ENCODE peak calls at places on chromosomes 1 and 21, in seven cellular contexts. One of them, this sample, is unnamed.

GRCh38 chr21:14366998-14367397 is 15.9 kb downstream of the HSPA13 start:
- DNase-seq in epithelial cell of esophagus: no peak
- DNase-seq in ovary: no peak
- DNase-seq in endothelial cell: no peak
- DNase-seq in adrenal gland: no peak
- DNase-seq in gastrocnemius medialis: no peak
- DNase-seq in breast epithelium: no peak
- DNase-seq in this sample: no peak

GRCh38 chr1:61579815-61580214 is 145.1 kb downstream of the TM2D1 start:
- DNase-seq in adrenal gland: no peak
- DNase-seq in epithelial cell of esophagus: no peak
- DNase-seq in ovary: no peak
- DNase-seq in gastrocnemius medialis: no peak
- DNase-seq in breast epithelium: no peak
- DNase-seq in endothelial cell: no peak
- DNase-seq in this sample: no peak

GRCh38 chr1:54114001-54114400 is 38.8 kb downstream of the CDCP2 start:
- DNase-seq in gastrocnemius medialis: no peak
- DNase-seq in epithelial cell of esophagus: no peak
- DNase-seq in ovary: no peak
- DNase-seq in adrenal gland: no peak
- DNase-seq in endothelial cell: no peak
- DNase-seq in breast epithelium: no peak
- DNase-seq in this sample: no peak

GRCh38 chr1:43999455-43999854 is 8.1 kb downstream of the CCDC24 start:
- DNase-seq in breast epithelium: no peak
- DNase-seq in ovary: no peak
- DNase-seq in endothelial cell: no peak
- DNase-seq in gastrocnemius medialis: no peak
- DNase-seq in adrenal gland: no peak
- DNase-seq in epithelial cell of esophagus: no peak
- DNase-seq in this sample: no peak

GRCh38 chr1:28246427-28246832 is 10.5 kb downstream of the ATP5IF1 start:
- DNase-seq in adrenal gland: no peak
- DNase-seq in breast epithelium: no peak
- DNase-seq in gastrocnemius medialis: no peak
- DNase-seq in endothelial cell: no peak
- DNase-seq in epithelial cell of esophagus: peak
- DNase-seq in ovary: no peak
- DNase-seq in this sample: no peak

GRCh38 chr1:173421266-173421665 is 55.9 kb upstream of the PRDX6 start:
- DNase-seq in endothelial cell: no peak
- DNase-seq in breast epithelium: no peak
- DNase-seq in ovary: no peak
- DNase-seq in gastrocnemius medialis: no peak
- DNase-seq in adrenal gland: no peak
- DNase-seq in epithelial cell of esophagus: no peak
- DNase-seq in this sample: no peak

GRCh38 chr1:232421143-232421796 is 208.7 kb downstream of the SIPA1L2 start:
- DNase-seq in endothelial cell: no peak
- DNase-seq in epithelial cell of esophagus: no peak
- DNase-seq in gastrocnemius medialis: no peak
- DNase-seq in ovary: no peak
- DNase-seq in breast epithelium: no peak
- DNase-seq in adrenal gland: no peak
- DNase-seq in this sample: no peak

GRCh38 chr1:107153033-107153432 is 12.2 kb downstream of the NTNG1 start:
- DNase-seq in adrenal gland: no peak
- DNase-seq in breast epithelium: no peak
- DNase-seq in gastrocnemius medialis: no peak
- DNase-seq in endothelial cell: no peak
- DNase-seq in ovary: no peak
- DNase-seq in epithelial cell of esophagus: peak
- DNase-seq in this sample: peak

GRCh38 chr1:2468041-2468472 is 8.0 kb upstream of the PLCH2 start:
- DNase-seq in endothelial cell: peak
- DNase-seq in breast epithelium: no peak
- DNase-seq in ovary: peak
- DNase-seq in epithelial cell of esophagus: no peak
- DNase-seq in gastrocnemius medialis: no peak
- DNase-seq in adrenal gland: peak
- DNase-seq in this sample: no peak

GRCh38 chr1:237492359-237492758 is 398.4 kb downstream of the ZP4 start:
- DNase-seq in gastrocnemius medialis: no peak
- DNase-seq in epithelial cell of esophagus: no peak
- DNase-seq in ovary: no peak
- DNase-seq in endothelial cell: no peak
- DNase-seq in breast epithelium: no peak
- DNase-seq in adrenal gland: no peak
- DNase-seq in this sample: peak

GRCh38 chr21:41269535-41269934 is 47.1 kb upstream of the FAM3B start:
- DNase-seq in ovary: no peak
- DNase-seq in breast epithelium: no peak
- DNase-seq in adrenal gland: no peak
- DNase-seq in gastrocnemius medialis: no peak
- DNase-seq in epithelial cell of esophagus: no peak
- DNase-seq in endothelial cell: no peak
- DNase-seq in this sample: no peak

GRCh38 chr21:33541105-33541711 is 709 bp downstream of the GART start:
- DNase-seq in gastrocnemius medialis: no peak
- DNase-seq in breast epithelium: no peak
- DNase-seq in ovary: peak
- DNase-seq in epithelial cell of esophagus: peak
- DNase-seq in endothelial cell: no peak
- DNase-seq in adrenal gland: no peak
- DNase-seq in this sample: no peak

GRCh38 chr21:38505654-38506523 is 7.6 kb upstream of the ERG start:
- DNase-seq in gastrocnemius medialis: no peak
- DNase-seq in breast epithelium: no peak
- DNase-seq in ovary: no peak
- DNase-seq in endothelial cell: peak
- DNase-seq in adrenal gland: no peak
- DNase-seq in epithelial cell of esophagus: peak
- DNase-seq in this sample: peak

GRCh38 chr21:17343055-17343454 is 169.8 kb upstream of the CXADR start:
- DNase-seq in adrenal gland: no peak
- DNase-seq in ovary: no peak
- DNase-seq in endothelial cell: peak
- DNase-seq in breast epithelium: no peak
- DNase-seq in epithelial cell of esophagus: peak
- DNase-seq in gastrocnemius medialis: no peak
- DNase-seq in this sample: no peak

GRCh38 chr21:35406600-35406999 is 357.5 kb upstream of the RUNX1 start:
- DNase-seq in endothelial cell: no peak
- DNase-seq in breast epithelium: no peak
- DNase-seq in epithelial cell of esophagus: no peak
- DNase-seq in ovary: no peak
- DNase-seq in gastrocnemius medialis: no peak
- DNase-seq in adrenal gland: no peak
- DNase-seq in this sample: no peak

GRCh38 chr1:158371188-158371953 is 17.7 kb downstream of the CD1E start:
- DNase-seq in gastrocnemius medialis: no peak
- DNase-seq in epithelial cell of esophagus: peak
- DNase-seq in endothelial cell: no peak
- DNase-seq in adrenal gland: no peak
- DNase-seq in breast epithelium: no peak
- DNase-seq in ovary: no peak
- DNase-seq in this sample: no peak

GRCh38 chr1:167994560-167994959 is 57.7 kb upstream of the MPC2 start:
- DNase-seq in epithelial cell of esophagus: no peak
- DNase-seq in endothelial cell: no peak
- DNase-seq in breast epithelium: no peak
- DNase-seq in ovary: no peak
- DNase-seq in gastrocnemius medialis: no peak
- DNase-seq in adrenal gland: no peak
- DNase-seq in this sample: no peak

GRCh38 chr21:35882791-35883240 is 177.5 kb downstream of the SETD4 start:
- DNase-seq in epithelial cell of esophagus: no peak
- DNase-seq in breast epithelium: no peak
- DNase-seq in endothelial cell: no peak
- DNase-seq in adrenal gland: no peak
- DNase-seq in ovary: no peak
- DNase-seq in gastrocnemius medialis: peak
- DNase-seq in this sample: no peak

DNA sequence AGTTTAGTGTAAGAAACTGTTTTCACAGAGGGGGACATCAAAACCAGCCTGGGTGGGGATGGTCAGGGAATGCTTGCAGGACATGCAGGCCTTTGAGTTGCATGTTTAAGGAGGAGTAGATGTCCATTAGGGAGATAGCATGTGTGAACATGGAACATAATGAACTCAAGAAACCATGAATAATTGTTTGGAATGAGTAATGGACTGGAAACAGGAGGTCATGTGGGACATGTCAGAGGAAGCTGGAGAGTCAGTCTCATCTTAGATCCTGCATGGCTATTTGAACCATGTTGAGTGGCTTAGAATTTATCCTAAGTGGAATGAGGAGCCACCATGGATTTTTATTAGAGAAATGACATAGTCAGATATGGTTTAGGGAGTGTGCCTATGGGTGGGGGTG is 86.4 kb downstream of the RPE65 start:
- DNase-seq in ovary: no peak
- DNase-seq in epithelial cell of esophagus: peak
- DNase-seq in gastrocnemius medialis: no peak
- DNase-seq in breast epithelium: no peak
- DNase-seq in adrenal gland: no peak
- DNase-seq in endothelial cell: no peak
- DNase-seq in this sample: no peak
- TF ChIP-seq CTCF in ovary: no peak
- TF ChIP-seq CTCF in epithelial cell of esophagus: no peak
- TF ChIP-seq CTCF in gastrocnemius medialis: no peak
- TF ChIP-seq CTCF in breast epithelium: no peak
- TF ChIP-seq CTCF in adrenal gland: no peak
- TF ChIP-seq CTCF in endothelial cell: no peak
- TF ChIP-seq CTCF in this sample: no peak

DNA sequence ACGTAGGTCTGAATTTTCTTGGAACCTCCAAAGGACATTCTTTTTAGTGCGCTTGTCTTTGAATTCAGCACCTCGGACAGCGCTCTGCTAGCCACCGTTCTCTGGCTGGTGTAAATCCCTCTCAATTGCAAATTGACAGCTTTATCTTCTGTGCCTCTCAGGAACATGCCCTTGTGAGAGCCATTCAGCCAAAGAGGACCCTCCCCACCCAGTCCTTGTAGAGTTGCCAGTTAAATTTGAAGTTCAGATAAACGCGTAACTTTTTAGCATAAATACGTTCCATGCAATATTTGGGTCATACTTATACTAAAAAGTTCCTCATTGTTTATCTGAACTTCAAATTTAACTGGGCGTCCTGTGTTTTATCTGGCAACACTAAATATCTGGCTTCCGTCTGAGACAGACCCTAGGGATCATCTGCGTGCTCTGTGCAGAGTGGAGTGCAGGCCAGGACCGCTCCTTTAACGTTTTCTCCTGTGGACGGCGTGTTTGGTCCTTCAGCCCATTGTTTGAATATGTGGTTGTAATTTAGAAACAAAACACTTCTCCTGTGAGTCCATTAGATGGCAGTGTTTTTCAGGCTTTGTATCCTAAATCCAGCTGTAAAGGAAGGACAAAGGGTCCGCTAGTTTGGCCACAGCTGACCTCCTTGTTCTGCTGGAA is 7.0 kb downstream of the KCNAB2 start:
- DNase-seq in breast epithelium: peak
- DNase-seq in endothelial cell: peak
- DNase-seq in adrenal gland: peak
- DNase-seq in gastrocnemius medialis: no peak
- DNase-seq in epithelial cell of esophagus: peak
- DNase-seq in ovary: peak
- DNase-seq in this sample: peak
- TF ChIP-seq CTCF in breast epithelium: peak
- TF ChIP-seq CTCF in endothelial cell: peak
- TF ChIP-seq CTCF in adrenal gland: peak
- TF ChIP-seq CTCF in gastrocnemius medialis: no peak
- TF ChIP-seq CTCF in epithelial cell of esophagus: peak
- TF ChIP-seq CTCF in ovary: peak
- TF ChIP-seq CTCF in this sample: peak

GRCh38 chr1:207282049-207282448 is 39.4 kb upstream of the CD55 start:
- DNase-seq in endothelial cell: no peak
- DNase-seq in epithelial cell of esophagus: peak
- DNase-seq in gastrocnemius medialis: no peak
- DNase-seq in adrenal gland: no peak
- DNase-seq in breast epithelium: no peak
- DNase-seq in ovary: no peak
- DNase-seq in this sample: no peak

GRCh38 chr1:207279683-207280082 is 41.8 kb upstream of the CD55 start:
- DNase-seq in epithelial cell of esophagus: no peak
- DNase-seq in adrenal gland: no peak
- DNase-seq in gastrocnemius medialis: no peak
- DNase-seq in breast epithelium: no peak
- DNase-seq in ovary: no peak
- DNase-seq in endothelial cell: no peak
- DNase-seq in this sample: no peak

GRCh38 chr1:207277241-207277640 is 44.2 kb upstream of the CD55 start:
- DNase-seq in ovary: no peak
- DNase-seq in epithelial cell of esophagus: no peak
- DNase-seq in adrenal gland: no peak
- DNase-seq in gastrocnemius medialis: no peak
- DNase-seq in breast epithelium: no peak
- DNase-seq in endothelial cell: no peak
- DNase-seq in this sample: no peak

DNA sequence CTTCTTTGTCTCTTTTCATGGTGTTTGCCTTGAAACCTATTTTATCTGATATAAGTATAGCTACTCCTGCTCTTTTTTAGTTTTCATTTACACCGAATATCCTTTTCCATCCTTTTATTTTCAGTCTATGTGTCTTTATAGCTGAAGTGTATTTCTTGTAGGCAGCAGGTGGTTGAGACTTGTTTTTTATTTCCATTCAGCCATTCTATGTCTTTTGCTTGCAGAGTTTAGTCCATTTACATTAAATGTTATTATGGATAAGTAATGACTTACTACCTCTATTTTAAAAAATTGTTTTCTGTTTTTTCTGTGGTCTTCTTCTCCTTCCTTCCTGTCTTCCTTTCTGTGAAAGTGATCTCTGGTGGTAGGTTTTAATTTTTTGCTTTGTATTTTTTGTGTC is 45.0 kb upstream of the CD55 start:
- DNase-seq in adrenal gland: no peak
- DNase-seq in breast epithelium: no peak
- DNase-seq in gastrocnemius medialis: no peak
- DNase-seq in endothelial cell: no peak
- DNase-seq in ovary: no peak
- DNase-seq in epithelial cell of esophagus: no peak
- DNase-seq in this sample: no peak
- TF ChIP-seq CTCF in adrenal gland: no peak
- TF ChIP-seq CTCF in breast epithelium: no peak
- TF ChIP-seq CTCF in gastrocnemius medialis: no peak
- TF ChIP-seq CTCF in endothelial cell: no peak
- TF ChIP-seq CTCF in ovary: no peak
- TF ChIP-seq CTCF in epithelial cell of esophagus: no peak
- TF ChIP-seq CTCF in this sample: no peak

DNA sequence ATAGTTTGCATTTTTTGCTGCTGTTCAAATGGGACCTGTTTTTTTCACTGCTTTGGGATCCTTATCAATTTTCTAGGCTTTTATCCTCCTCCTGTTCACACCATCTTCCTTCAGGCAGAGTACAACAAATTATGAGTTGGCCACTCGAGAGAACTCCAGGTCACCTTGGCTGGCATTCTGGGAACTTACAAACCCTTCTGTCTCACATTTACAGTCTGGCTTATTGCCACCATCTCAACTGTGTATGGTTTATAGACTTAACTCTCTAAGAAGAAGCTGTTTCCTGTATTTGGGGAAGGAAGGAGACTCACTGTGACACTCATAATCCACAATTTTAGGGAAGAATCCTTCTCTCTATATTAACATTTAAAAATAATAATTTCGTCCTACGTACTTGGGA is 5.4 kb upstream of the ZNF691 start:
- DNase-seq in gastrocnemius medialis: no peak
- DNase-seq in epithelial cell of esophagus: no peak
- DNase-seq in ovary: no peak
- DNase-seq in breast epithelium: no peak
- DNase-seq in endothelial cell: no peak
- DNase-seq in adrenal gland: no peak
- DNase-seq in this sample: no peak
- TF ChIP-seq CTCF in gastrocnemius medialis: no peak
- TF ChIP-seq CTCF in epithelial cell of esophagus: no peak
- TF ChIP-seq CTCF in ovary: no peak
- TF ChIP-seq CTCF in breast epithelium: no peak
- TF ChIP-seq CTCF in endothelial cell: no peak
- TF ChIP-seq CTCF in adrenal gland: no peak
- TF ChIP-seq CTCF in this sample: no peak

This sample was measured in WERI-Rb-1.